ENCODE peak calls at places on chromosomes 5 and 9, in eight cellular contexts. One of them, this sample, is unnamed.

GRCh38 chr9:79465171-79465570 is 106.6 kb upstream of the TLE4 start:
- DNase-seq in mucosa of descending colon: no peak
- DNase-seq in Jurkat, Clone E6-1: no peak
- DNase-seq in MM.1S: no peak
- DNase-seq in SK-N-SH: no peak
- DNase-seq in hepatocyte: no peak
- DNase-seq in PC-3: no peak
- DNase-seq in coronary artery: no peak
- DNase-seq in this sample: no peak

GRCh38 chr9:132283863-132284262 is 70.9 kb downstream of the SETX start:
- DNase-seq in mucosa of descending colon: no peak
- DNase-seq in Jurkat, Clone E6-1: no peak
- DNase-seq in MM.1S: no peak
- DNase-seq in SK-N-SH: no peak
- DNase-seq in hepatocyte: no peak
- DNase-seq in PC-3: no peak
- DNase-seq in coronary artery: no peak
- DNase-seq in this sample: no peak

GRCh38 chr5:170974487-170974886 is 112.7 kb downstream of the RANBP17 start:
- DNase-seq in mucosa of descending colon: no peak
- DNase-seq in Jurkat, Clone E6-1: no peak
- DNase-seq in MM.1S: peak; percentile 17
- DNase-seq in SK-N-SH: no peak
- DNase-seq in hepatocyte: no peak
- DNase-seq in PC-3: no peak
- DNase-seq in coronary artery: no peak
- DNase-seq in this sample: no peak

GRCh38 chr9:71758277-71758676 is 10.0 kb downstream of the CEMIP2 start:
- DNase-seq in mucosa of descending colon: no peak
- DNase-seq in Jurkat, Clone E6-1: no peak
- DNase-seq in MM.1S: no peak
- DNase-seq in SK-N-SH: no peak
- DNase-seq in hepatocyte: no peak
- DNase-seq in PC-3: peak; percentile 67
- DNase-seq in coronary artery: no peak
- DNase-seq in this sample: no peak

GRCh38 chr5:128259530-128260145 is 176.1 kb downstream of the SLC12A2 start:
- DNase-seq in mucosa of descending colon: no peak
- DNase-seq in Jurkat, Clone E6-1: no peak
- DNase-seq in MM.1S: no peak
- DNase-seq in SK-N-SH: no peak
- DNase-seq in hepatocyte: no peak
- DNase-seq in PC-3: no peak
- DNase-seq in coronary artery: no peak
- DNase-seq in this sample: no peak

GRCh38 chr9:87107072-87107471 is 159.8 kb upstream of the GAS1 start:
- DNase-seq in mucosa of descending colon: no peak
- DNase-seq in Jurkat, Clone E6-1: no peak
- DNase-seq in MM.1S: no peak
- DNase-seq in SK-N-SH: no peak
- DNase-seq in hepatocyte: no peak
- DNase-seq in PC-3: peak; percentile 26
- DNase-seq in coronary artery: no peak
- DNase-seq in this sample: no peak

GRCh38 chr9:108889649-108890067 is 27.6 kb downstream of the ACTL7A start:
- DNase-seq in mucosa of descending colon: no peak
- DNase-seq in Jurkat, Clone E6-1: no peak
- DNase-seq in MM.1S: no peak
- DNase-seq in SK-N-SH: no peak
- DNase-seq in hepatocyte: peak; percentile 31
- DNase-seq in PC-3: no peak
- DNase-seq in coronary artery: no peak
- DNase-seq in this sample: no peak

GRCh38 chr9:132837501-132838268 is 40.4 kb downstream of the AK8 start:
- DNase-seq in mucosa of descending colon: no peak
- DNase-seq in Jurkat, Clone E6-1: no peak
- DNase-seq in MM.1S: no peak
- DNase-seq in SK-N-SH: no peak
- DNase-seq in hepatocyte: no peak
- DNase-seq in PC-3: no peak
- DNase-seq in coronary artery: no peak
- DNase-seq in this sample: no peak

GRCh38 chr9:6667633-6668280 is 22.2 kb upstream of the GLDC start:
- DNase-seq in mucosa of descending colon: no peak
- DNase-seq in Jurkat, Clone E6-1: no peak
- DNase-seq in MM.1S: peak; percentile 49
- DNase-seq in SK-N-SH: peak; percentile 75
- DNase-seq in hepatocyte: peak; percentile 56
- DNase-seq in PC-3: peak; percentile 26
- DNase-seq in coronary artery: no peak
- DNase-seq in this sample: no peak

GRCh38 chr9:91207481-91207888 is 154.2 kb downstream of the AUH start:
- DNase-seq in mucosa of descending colon: no peak
- DNase-seq in Jurkat, Clone E6-1: no peak
- DNase-seq in MM.1S: no peak
- DNase-seq in SK-N-SH: no peak
- DNase-seq in hepatocyte: no peak
- DNase-seq in PC-3: peak; percentile 19
- DNase-seq in coronary artery: no peak
- DNase-seq in this sample: no peak

GRCh38 chr9:113131689-113132151 is 19.1 kb upstream of the SLC31A2 start:
- DNase-seq in mucosa of descending colon: no peak
- DNase-seq in Jurkat, Clone E6-1: peak; percentile 50
- DNase-seq in MM.1S: peak; percentile 76
- DNase-seq in SK-N-SH: no peak
- DNase-seq in hepatocyte: peak; percentile 59
- DNase-seq in PC-3: peak; percentile 30
- DNase-seq in coronary artery: no peak
- DNase-seq in this sample: no peak

GRCh38 chr9:120935383-120935857 is 8.8 kb upstream of the TRAF1 start:
- DNase-seq in mucosa of descending colon: peak; percentile 98
- DNase-seq in Jurkat, Clone E6-1: no peak
- DNase-seq in MM.1S: peak; percentile 51
- DNase-seq in SK-N-SH: peak; percentile 89
- DNase-seq in hepatocyte: peak; percentile 88
- DNase-seq in PC-3: peak; percentile 90
- DNase-seq in coronary artery: peak; percentile 99
- DNase-seq in this sample: peak; percentile 90

GRCh38 chr9:88710449-88710848 is 175.5 kb downstream of the NXNL2 start:
- DNase-seq in mucosa of descending colon: no peak
- DNase-seq in Jurkat, Clone E6-1: no peak
- DNase-seq in MM.1S: no peak
- DNase-seq in SK-N-SH: no peak
- DNase-seq in hepatocyte: no peak
- DNase-seq in PC-3: no peak
- DNase-seq in coronary artery: no peak
- DNase-seq in this sample: no peak

GRCh38 chr9:117682955-117683710 is 21.1 kb upstream of the TLR4 start:
- DNase-seq in mucosa of descending colon: peak; percentile 61
- DNase-seq in Jurkat, Clone E6-1: no peak
- DNase-seq in MM.1S: no peak
- DNase-seq in SK-N-SH: no peak
- DNase-seq in hepatocyte: no peak
- DNase-seq in PC-3: no peak
- DNase-seq in coronary artery: no peak
- DNase-seq in this sample: no peak

GRCh38 chr5:143139585-143139984 is 263.9 kb downstream of the NR3C1 start:
- DNase-seq in mucosa of descending colon: no peak
- DNase-seq in Jurkat, Clone E6-1: no peak
- DNase-seq in MM.1S: no peak
- DNase-seq in SK-N-SH: no peak
- DNase-seq in hepatocyte: no peak
- DNase-seq in PC-3: no peak
- DNase-seq in coronary artery: no peak
- DNase-seq in this sample: no peak

DNA sequence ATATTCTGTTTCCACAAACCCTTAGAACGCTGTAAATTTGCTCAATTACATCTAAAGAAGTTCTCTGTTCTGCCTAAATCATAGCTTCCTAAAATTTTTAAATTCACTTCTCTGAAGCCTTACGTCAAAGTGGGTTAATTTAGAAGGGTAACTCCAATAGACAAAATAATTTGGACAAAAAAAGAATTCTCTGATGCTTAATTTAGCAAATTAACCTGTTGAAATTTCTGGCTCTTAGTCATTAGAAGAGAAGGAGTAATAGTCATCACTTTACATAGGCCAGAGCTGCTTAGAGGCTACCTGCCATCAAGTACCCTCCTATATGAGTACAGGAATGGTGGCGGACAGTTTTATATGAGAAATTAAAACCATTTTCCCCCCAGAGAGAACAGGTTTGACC is 3.8 kb downstream of the ELL2 start:
- DNase-seq in mucosa of descending colon: no peak
- DNase-seq in Jurkat, Clone E6-1: no peak
- DNase-seq in MM.1S: no peak
- DNase-seq in SK-N-SH: no peak
- DNase-seq in hepatocyte: no peak
- DNase-seq in PC-3: no peak
- DNase-seq in coronary artery: no peak
- DNase-seq in this sample: no peak
- H3K4me3 ChIP-seq in mucosa of descending colon: no peak overlapping the region
- H3K4me3 ChIP-seq in Jurkat, Clone E6-1: no peak overlapping the region
- H3K4me3 ChIP-seq in MM.1S: no peak overlapping the region
- H3K4me3 ChIP-seq in SK-N-SH: peak overlapping the region; percentile 87
- H3K4me3 ChIP-seq in hepatocyte: no peak overlapping the region
- H3K4me3 ChIP-seq in PC-3: peak overlapping the region; percentile 99
- H3K4me3 ChIP-seq in coronary artery: peak overlapping the region; percentile 98
- H3K4me3 ChIP-seq in this sample: peak overlapping the region; percentile 87

DNA sequence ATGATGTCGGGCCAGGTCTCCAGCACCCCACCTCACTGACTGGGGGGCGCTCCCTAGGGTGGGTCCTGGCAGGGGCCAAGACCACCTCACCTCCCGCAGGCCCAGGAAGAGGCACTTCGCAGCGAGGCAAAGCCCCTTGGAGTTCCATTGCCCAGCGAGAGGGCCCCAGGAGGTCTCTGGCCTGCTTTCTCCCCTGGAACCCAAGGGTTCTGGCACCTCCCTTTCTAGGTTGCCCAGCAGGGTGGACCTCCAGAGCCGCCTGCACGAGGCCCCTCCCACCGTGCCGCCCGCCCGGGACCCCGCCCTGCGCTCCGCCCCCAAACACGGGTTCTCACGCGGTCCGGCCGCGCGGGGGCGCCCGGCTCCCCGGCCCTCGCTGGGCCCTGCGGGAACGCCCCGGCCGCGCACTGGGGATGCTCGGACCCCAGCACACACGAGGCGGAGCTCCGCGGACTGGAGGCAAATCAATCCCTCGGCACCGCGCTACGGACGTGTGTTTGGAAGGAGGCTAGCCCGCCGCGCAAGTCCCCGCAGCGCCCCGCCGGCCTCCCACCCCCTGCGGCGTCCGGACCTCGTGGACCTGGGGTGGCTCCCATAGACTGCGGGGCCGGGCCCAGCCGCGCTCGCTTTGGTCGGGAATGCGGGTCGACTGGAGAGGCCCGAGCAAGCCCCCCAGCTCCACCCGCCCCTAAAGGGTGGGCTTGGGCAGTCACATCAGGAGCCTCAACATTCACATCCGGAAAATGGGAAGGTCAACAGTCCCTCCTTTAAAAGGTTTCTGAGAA is 99.5 kb upstream of the LMX1B start:
- DNase-seq in mucosa of descending colon: peak; percentile 65
- DNase-seq in Jurkat, Clone E6-1: no peak
- DNase-seq in MM.1S: no peak
- DNase-seq in SK-N-SH: peak; percentile 92
- DNase-seq in hepatocyte: peak; percentile 78
- DNase-seq in PC-3: peak; percentile 30
- DNase-seq in coronary artery: no peak
- DNase-seq in this sample: no peak
- H3K4me3 ChIP-seq in mucosa of descending colon: no peak overlapping the region
- H3K4me3 ChIP-seq in Jurkat, Clone E6-1: no peak overlapping the region
- H3K4me3 ChIP-seq in MM.1S: no peak overlapping the region
- H3K4me3 ChIP-seq in SK-N-SH: no peak overlapping the region
- H3K4me3 ChIP-seq in hepatocyte: no peak overlapping the region
- H3K4me3 ChIP-seq in PC-3: no peak overlapping the region
- H3K4me3 ChIP-seq in coronary artery: peak overlapping the region; percentile 63
- H3K4me3 ChIP-seq in this sample: peak overlapping the region; percentile 61

DNA sequence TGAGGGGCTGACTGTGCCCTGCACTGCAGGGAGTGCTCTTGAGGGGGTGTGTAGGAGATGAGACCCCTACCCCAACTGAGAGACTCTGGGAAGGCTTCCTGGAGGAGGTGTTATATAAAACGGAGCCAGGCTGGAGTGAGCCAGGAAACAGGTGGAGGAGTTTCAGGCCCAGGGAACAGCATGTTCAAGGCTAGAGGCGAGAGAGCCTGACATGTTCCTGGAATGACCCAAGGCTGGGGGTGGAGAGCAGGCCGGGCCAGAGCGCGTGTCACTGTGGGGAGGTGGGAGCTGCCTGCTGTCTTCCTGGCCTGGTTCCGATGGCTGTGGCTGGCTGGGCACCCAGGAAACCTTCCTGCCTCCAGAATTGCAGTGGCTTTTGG is 48.7 kb downstream of the RXRA start:
- DNase-seq in mucosa of descending colon: no peak
- DNase-seq in Jurkat, Clone E6-1: no peak
- DNase-seq in MM.1S: no peak
- DNase-seq in SK-N-SH: no peak
- DNase-seq in hepatocyte: no peak
- DNase-seq in PC-3: no peak
- DNase-seq in coronary artery: no peak
- DNase-seq in this sample: no peak
- H3K4me3 ChIP-seq in mucosa of descending colon: no peak overlapping the region
- H3K4me3 ChIP-seq in Jurkat, Clone E6-1: no peak overlapping the region
- H3K4me3 ChIP-seq in MM.1S: no peak overlapping the region
- H3K4me3 ChIP-seq in SK-N-SH: no peak overlapping the region
- H3K4me3 ChIP-seq in hepatocyte: no peak overlapping the region
- H3K4me3 ChIP-seq in PC-3: no peak overlapping the region
- H3K4me3 ChIP-seq in coronary artery: peak overlapping the region; percentile 54
- H3K4me3 ChIP-seq in this sample: no peak overlapping the region

DNA sequence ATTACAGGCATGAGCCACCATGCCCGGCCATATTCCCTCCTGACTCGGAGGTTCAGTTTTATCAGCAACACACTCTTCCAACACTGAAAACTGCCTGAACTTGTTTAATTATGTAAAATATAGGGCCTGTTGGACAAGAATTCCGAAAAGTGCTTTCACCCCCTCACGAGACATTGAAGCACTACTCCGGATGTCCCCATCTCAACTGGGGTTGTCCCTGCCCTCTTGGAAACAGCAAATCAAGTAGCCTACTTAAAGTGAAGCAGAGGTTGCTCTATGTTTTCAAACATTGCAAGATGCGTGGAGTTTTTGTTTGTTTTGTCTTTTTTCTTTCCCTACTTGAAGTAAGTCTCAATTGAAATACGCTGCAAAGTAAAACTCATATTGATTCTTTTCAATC is 7.6 kb downstream of the PTGER4 start:
- DNase-seq in mucosa of descending colon: no peak
- DNase-seq in Jurkat, Clone E6-1: no peak
- DNase-seq in MM.1S: no peak
- DNase-seq in SK-N-SH: no peak
- DNase-seq in hepatocyte: no peak
- DNase-seq in PC-3: no peak
- DNase-seq in coronary artery: no peak
- DNase-seq in this sample: no peak
- H3K4me3 ChIP-seq in mucosa of descending colon: no peak overlapping the region
- H3K4me3 ChIP-seq in Jurkat, Clone E6-1: no peak overlapping the region
- H3K4me3 ChIP-seq in MM.1S: no peak overlapping the region
- H3K4me3 ChIP-seq in SK-N-SH: no peak overlapping the region
- H3K4me3 ChIP-seq in hepatocyte: no peak overlapping the region
- H3K4me3 ChIP-seq in PC-3: no peak overlapping the region
- H3K4me3 ChIP-seq in coronary artery: no peak overlapping the region
- H3K4me3 ChIP-seq in this sample: no peak overlapping the region

This sample was measured in dorsolateral prefrontal cortex.